ENCODE peak calls at places on chromosome 11, in nine cellular contexts. M is germinal center; C is occipital lobe; G is M059J; J is NCI-H1105; Y is activated CD4-positive, alpha-beta T cell treated with anti-CD3 and anti-CD28 coated beads, Interleukin-2, amount 50 U/mL, for 24 hours; H is HTR-8/SVneo; Z is mammary epithelial cell; W is MG63. Q is an unnamed sample.

GRCh38 chr11:20483931-20484330 is 96.4 kb downstream of the PRMT3 start:
- DNase-seq in M (no peak), C (no peak), G (no peak), J (no peak), Y (no peak), H (no peak), Z (peak; percentile 69), W (no peak), Q (no peak)

GRCh38 chr11:125274774-125275173 is 110.2 kb downstream of the PKNOX2 start:
- DNase-seq in M (no peak), C (no peak), G (no peak), J (no peak), Y (no peak), H (no peak), Z (no peak), W (no peak), Q (no peak)

GRCh38 chr11:36462321-36462720 is 47.8 kb downstream of the TRAF6 start:
- DNase-seq in M (no peak), C (no peak), G (no peak), J (no peak), Y (no peak), H (no peak), Z (no peak), W (no peak), Q (no peak)

GRCh38 chr11:71477637-71478011 is 24.6 kb downstream of the NADSYN1 start:
- DNase-seq in M (no peak), C (no peak), G (no peak), J (no peak), Y (no peak), H (no peak), Z (no peak), W (no peak), Q (peak; percentile 52)

GRCh38 chr11:132999519-132999918 is 532.8 kb downstream of the OPCML start:
- DNase-seq in M (no peak), C (no peak), G (peak; percentile 8), J (peak; percentile 90), Y (no peak), H (no peak), Z (no peak), W (no peak), Q (no peak)

GRCh38 chr11:1532606-1533341 is 39.3 kb downstream of the DUSP8 start:
- DNase-seq in M (no peak), C (no peak), G (peak; percentile 31), J (no peak), Y (no peak), H (no peak), Z (peak; percentile 63), W (peak; percentile 45), Q (no peak)

GRCh38 chr11:121578216-121579063 is 125.7 kb upstream of the SORL1-AS1 start:
- DNase-seq in M (no peak), C (no peak), G (no peak), J (no peak), Y (no peak), H (no peak), Z (no peak), W (no peak), Q (no peak)

GRCh38 chr11:112016088-112016764 is 9.0 kb upstream of the DLAT start:
- DNase-seq in M (peak; percentile 26), C (no peak), G (no peak), J (no peak), Y (no peak), H (no peak), Z (no peak), W (no peak), Q (no peak)

GRCh38 chr11:28144808-28145207 is 36.6 kb downstream of the METTL15 start:
- DNase-seq in M (no peak), C (no peak), G (peak; percentile 47), J (no peak), Y (no peak), H (no peak), Z (peak; percentile 7), W (no peak), Q (no peak)

GRCh38 chr11:67448220-67448609 is 4.3 kb downstream of the GPR152 start:
- DNase-seq in M (no peak), C (no peak), G (no peak), J (no peak), Y (no peak), H (no peak), Z (no peak), W (no peak), Q (no peak)

GRCh38 chr11:14687943-14688627 is 44.5 kb downstream of the PDE3B start:
- DNase-seq in M (no peak), C (no peak), G (no peak), J (no peak), Y (no peak), H (no peak), Z (no peak), W (no peak), Q (no peak)

Q was measured in WTC11.